ENCODE peak calls at places on chromosomes 2 and 18, in ten cellular contexts. One of them, this sample, is unnamed.

GRCh38 chr2:44772670-44773378 is 168.7 kb upstream of the SIX3 start:
- DNase-seq in KG1: no peak
- DNase-seq in HFFc6: no peak
- DNase-seq in mesendoderm: no peak
- DNase-seq in MCF 10A: no peak
- DNase-seq in AG04450: no peak
- DNase-seq in NCI-H2171 treated with DMSO at 0.1 percent for 48 hours: no peak
- DNase-seq in neuronal stem cell: no peak
- DNase-seq in RWPE2: no peak
- DNase-seq in NCI-H146: peak
- DNase-seq in this sample: no peak

GRCh38 chr18:35172009-35172408 is 68.8 kb upstream of the ZNF397 start:
- DNase-seq in AG04450: no peak
- DNase-seq in MCF 10A: no peak
- DNase-seq in HFFc6: no peak
- DNase-seq in NCI-H146: no peak
- DNase-seq in mesendoderm: no peak
- DNase-seq in neuronal stem cell: no peak
- DNase-seq in NCI-H2171 treated with DMSO at 0.1 percent for 48 hours: no peak
- DNase-seq in KG1: no peak
- DNase-seq in RWPE2: no peak
- DNase-seq in this sample: no peak

GRCh38 chr2:126275093-126275492 is 380.9 kb upstream of the GYPC start:
- DNase-seq in AG04450: no peak
- DNase-seq in RWPE2: no peak
- DNase-seq in mesendoderm: no peak
- DNase-seq in NCI-H146: no peak
- DNase-seq in NCI-H2171 treated with DMSO at 0.1 percent for 48 hours: no peak
- DNase-seq in HFFc6: no peak
- DNase-seq in neuronal stem cell: no peak
- DNase-seq in MCF 10A: no peak
- DNase-seq in KG1: no peak
- DNase-seq in this sample: no peak

GRCh38 chr2:148244593-148245292 is 223.9 kb downstream of the MBD5 start:
- DNase-seq in MCF 10A: peak
- DNase-seq in mesendoderm: no peak
- DNase-seq in KG1: no peak
- DNase-seq in neuronal stem cell: no peak
- DNase-seq in RWPE2: no peak
- DNase-seq in NCI-H146: no peak
- DNase-seq in HFFc6: peak
- DNase-seq in NCI-H2171 treated with DMSO at 0.1 percent for 48 hours: no peak
- DNase-seq in AG04450: peak
- DNase-seq in this sample: peak

GRCh38 chr2:60819155-60819862 is 62.1 kb upstream of the REL start:
- DNase-seq in neuronal stem cell: no peak
- DNase-seq in RWPE2: no peak
- DNase-seq in NCI-H146: no peak
- DNase-seq in mesendoderm: peak
- DNase-seq in HFFc6: no peak
- DNase-seq in AG04450: no peak
- DNase-seq in MCF 10A: no peak
- DNase-seq in NCI-H2171 treated with DMSO at 0.1 percent for 48 hours: no peak
- DNase-seq in KG1: no peak
- DNase-seq in this sample: no peak

GRCh38 chr2:133887676-133888040 is 319.4 kb upstream of the NCKAP5 start:
- DNase-seq in KG1: no peak
- DNase-seq in HFFc6: no peak
- DNase-seq in NCI-H146: no peak
- DNase-seq in neuronal stem cell: no peak
- DNase-seq in NCI-H2171 treated with DMSO at 0.1 percent for 48 hours: no peak
- DNase-seq in AG04450: no peak
- DNase-seq in RWPE2: no peak
- DNase-seq in MCF 10A: no peak
- DNase-seq in mesendoderm: no peak
- DNase-seq in this sample: no peak

GRCh38 chr18:79605481-79605880 is 74.1 kb upstream of the CTDP1 start:
- DNase-seq in MCF 10A: no peak
- DNase-seq in KG1: no peak
- DNase-seq in RWPE2: peak
- DNase-seq in neuronal stem cell: no peak
- DNase-seq in HFFc6: no peak
- DNase-seq in AG04450: no peak
- DNase-seq in NCI-H2171 treated with DMSO at 0.1 percent for 48 hours: no peak
- DNase-seq in NCI-H146: no peak
- DNase-seq in mesendoderm: no peak
- DNase-seq in this sample: no peak

GRCh38 chr2:196101325-196101981 is 32.8 kb upstream of the DNAH7 start:
- DNase-seq in KG1: no peak
- DNase-seq in AG04450: no peak
- DNase-seq in mesendoderm: no peak
- DNase-seq in NCI-H146: peak
- DNase-seq in NCI-H2171 treated with DMSO at 0.1 percent for 48 hours: no peak
- DNase-seq in HFFc6: no peak
- DNase-seq in MCF 10A: no peak
- DNase-seq in neuronal stem cell: no peak
- DNase-seq in RWPE2: no peak
- DNase-seq in this sample: no peak

GRCh38 chr18:413263-413662 is 87.2 kb downstream of the COLEC12 start:
- DNase-seq in KG1: no peak
- DNase-seq in neuronal stem cell: no peak
- DNase-seq in RWPE2: no peak
- DNase-seq in HFFc6: no peak
- DNase-seq in MCF 10A: peak
- DNase-seq in mesendoderm: no peak
- DNase-seq in AG04450: no peak
- DNase-seq in NCI-H146: no peak
- DNase-seq in NCI-H2171 treated with DMSO at 0.1 percent for 48 hours: no peak
- DNase-seq in this sample: no peak

GRCh38 chr2:25161055-25161781 is 7.2 kb downstream of the POMC start:
- DNase-seq in RWPE2: peak
- DNase-seq in KG1: no peak
- DNase-seq in HFFc6: no peak
- DNase-seq in mesendoderm: peak
- DNase-seq in NCI-H146: no peak
- DNase-seq in neuronal stem cell: no peak
- DNase-seq in AG04450: no peak
- DNase-seq in MCF 10A: no peak
- DNase-seq in NCI-H2171 treated with DMSO at 0.1 percent for 48 hours: peak
- DNase-seq in this sample: no peak

GRCh38 chr2:34408100-34408499 is 809.0 kb upstream of the FAM98A start:
- DNase-seq in HFFc6: no peak
- DNase-seq in AG04450: no peak
- DNase-seq in neuronal stem cell: no peak
- DNase-seq in MCF 10A: no peak
- DNase-seq in KG1: no peak
- DNase-seq in NCI-H146: no peak
- DNase-seq in mesendoderm: no peak
- DNase-seq in NCI-H2171 treated with DMSO at 0.1 percent for 48 hours: no peak
- DNase-seq in RWPE2: no peak
- DNase-seq in this sample: no peak

GRCh38 chr2:10755621-10756020 is 34.2 kb downstream of the ATP6V1C2 start:
- DNase-seq in RWPE2: no peak
- DNase-seq in neuronal stem cell: no peak
- DNase-seq in NCI-H146: no peak
- DNase-seq in KG1: no peak
- DNase-seq in mesendoderm: no peak
- DNase-seq in MCF 10A: no peak
- DNase-seq in AG04450: no peak
- DNase-seq in NCI-H2171 treated with DMSO at 0.1 percent for 48 hours: no peak
- DNase-seq in HFFc6: no peak
- DNase-seq in this sample: no peak

GRCh38 chr2:222307138-222307756 is 8.4 kb upstream of the PAX3 start:
- DNase-seq in RWPE2: no peak
- DNase-seq in HFFc6: peak
- DNase-seq in neuronal stem cell: no peak
- DNase-seq in mesendoderm: no peak
- DNase-seq in NCI-H146: no peak
- DNase-seq in NCI-H2171 treated with DMSO at 0.1 percent for 48 hours: no peak
- DNase-seq in AG04450: no peak
- DNase-seq in MCF 10A: no peak
- DNase-seq in KG1: no peak
- DNase-seq in this sample: peak

This sample was measured in EL.